ENCODE peak calls at places on chromosomes 2 and 18, in four cellular contexts. H is heart right ventricle, U is uterus, N is stomach. V is an unnamed sample. For H3K4me1, the result is how much of the 10 kb centered on the place peaks cover.

GRCh38 chr2:106175084-106175850 is 18.8 kb downstream of the UXS1 start:
- DNase-seq in H (no peak), U (no peak), N (no peak), V (no peak)

GRCh38 chr18:35005963-35006577 is 35.1 kb upstream of the MAPRE2 start:
- DNase-seq in N (no peak), H (no peak), U (no peak), V (no peak)

GRCh38 chr18:35185771-35186170 is 55.1 kb upstream of the ZNF397 start:
- DNase-seq in N (no peak), H (no peak), U (no peak), V (no peak)

GRCh38 chr2:187206071-187206470 is 242.0 kb downstream of the CALCRL start:
- DNase-seq in H (no peak), U (no peak), N (no peak), V (no peak)

GRCh38 chr2:231190531-231191197 is 7.8 kb upstream of the ARMC9 start:
- DNase-seq in U (peak), H (peak), N (peak), V (peak)

GRCh38 chr2:120626566-120626965 is 109.1 kb upstream of the GLI2 start:
- DNase-seq in H (no peak), U (no peak), N (no peak), V (no peak)

GRCh38 chr2:129901754-129902415 is 77.6 kb upstream of the RAB6C start:
- DNase-seq in U (no peak), N (peak), H (no peak), V (no peak)

GRCh38 chr2:44836174-44836573 is 105.3 kb upstream of the SIX3 start:
- DNase-seq in N (no peak), H (no peak), U (no peak), V (no peak)

GRCh38 chr18:75060185-75060584 is 148.8 kb downstream of the PTGR3 start:
- DNase-seq in N (no peak), U (no peak), H (no peak), V (no peak)

GRCh38 chr2:62423883-62424458 is 82.0 kb downstream of the TMEM17 start:
- DNase-seq in H (no peak), U (no peak), N (peak), V (no peak)

GRCh38 chr2:151138507-151138906 is 123.2 kb downstream of the RBM43 start:
- DNase-seq in U (no peak), N (no peak), H (no peak), V (no peak)

GRCh38 chr18:62596145-62597005 is 73.5 kb downstream of the ZCCHC2 start:
- DNase-seq in N (no peak), H (peak), U (no peak), V (peak)

GRCh38 chr2:210873631-210874030 is 317.2 kb downstream of the CPS1 start:
- DNase-seq in H (no peak), N (no peak), U (no peak), V (no peak)

GRCh38 chr2:191351921-191352320 is 106.7 kb downstream of the MYO1B start:
- DNase-seq in U (no peak), H (no peak), N (no peak), V (no peak)

GRCh38 chr2:101109451-101110140 is 41.6 kb downstream of the TBC1D8 start:
- DNase-seq in U (peak), N (no peak), H (peak), V (no peak)

GRCh38 chr2:236872971-236873370 is 212.7 kb upstream of the COPS8 start:
- DNase-seq in U (no peak), N (no peak), H (no peak), V (no peak)

GRCh38 chr18:22210331-22210754 is 41.0 kb downstream of the GATA6 start:
- DNase-seq in H (no peak), N (no peak), U (no peak), V (no peak)

GRCh38 chr18:49345931-49346696 is 114.3 kb downstream of the DYM start:
- DNase-seq in H (no peak), N (no peak), U (no peak), V (no peak)

GRCh38 chr18:13435596-13436333 is 217.2 kb downstream of the LDLRAD4 start:
- DNase-seq in N (no peak), U (peak), H (no peak), V (peak)

GRCh38 chr2:239167011-239167673 is 233.7 kb downstream of the HDAC4 start:
- DNase-seq in H (no peak), N (no peak), U (peak), V (peak)

GRCh38 chr18:45684341-45685115 is 39.5 kb upstream of the SLC14A1 start:
- DNase-seq in H (no peak), N (no peak), U (no peak), V (no peak)

GRCh38 chr2:55155764-55156221 is 76.3 kb downstream of the CLHC1 start:
- DNase-seq in H (no peak), U (no peak), N (no peak), V (no peak)

GRCh38 chr2:113202305-113203216 is 28.8 kb downstream of the PSD4 start:
- DNase-seq in H (no peak), U (no peak), N (no peak), V (no peak)

GRCh38 chr2:152505495-152505906 is 170.5 kb downstream of the FMNL2 start:
- DNase-seq in N (no peak), U (no peak), H (peak), V (peak)

GRCh38 chr18:23740105-23740830 is 51.0 kb downstream of the LAMA3 start:
- DNase-seq in N (no peak), U (peak), H (no peak), V (no peak)

GRCh38 chr2:236378851-236379250 is 114.6 kb upstream of the ASB18 start:
- DNase-seq in U (no peak), H (no peak), N (no peak), V (no peak)

GRCh38 chr2:53536583-53537361 is 230.8 kb upstream of the CHAC2 start:
- DNase-seq in U (no peak), N (no peak), H (no peak), V (no peak)

GRCh38 chr2:122635649-122636496 is 880.4 kb downstream of the TSN start:
- DNase-seq in N (no peak), H (no peak), U (no peak), V (no peak)

GRCh38 chr2:41414486-41415230 is 633.2 kb upstream of the PKDCC start:
- DNase-seq in N (no peak), U (no peak), H (no peak), V (no peak)

DNA sequence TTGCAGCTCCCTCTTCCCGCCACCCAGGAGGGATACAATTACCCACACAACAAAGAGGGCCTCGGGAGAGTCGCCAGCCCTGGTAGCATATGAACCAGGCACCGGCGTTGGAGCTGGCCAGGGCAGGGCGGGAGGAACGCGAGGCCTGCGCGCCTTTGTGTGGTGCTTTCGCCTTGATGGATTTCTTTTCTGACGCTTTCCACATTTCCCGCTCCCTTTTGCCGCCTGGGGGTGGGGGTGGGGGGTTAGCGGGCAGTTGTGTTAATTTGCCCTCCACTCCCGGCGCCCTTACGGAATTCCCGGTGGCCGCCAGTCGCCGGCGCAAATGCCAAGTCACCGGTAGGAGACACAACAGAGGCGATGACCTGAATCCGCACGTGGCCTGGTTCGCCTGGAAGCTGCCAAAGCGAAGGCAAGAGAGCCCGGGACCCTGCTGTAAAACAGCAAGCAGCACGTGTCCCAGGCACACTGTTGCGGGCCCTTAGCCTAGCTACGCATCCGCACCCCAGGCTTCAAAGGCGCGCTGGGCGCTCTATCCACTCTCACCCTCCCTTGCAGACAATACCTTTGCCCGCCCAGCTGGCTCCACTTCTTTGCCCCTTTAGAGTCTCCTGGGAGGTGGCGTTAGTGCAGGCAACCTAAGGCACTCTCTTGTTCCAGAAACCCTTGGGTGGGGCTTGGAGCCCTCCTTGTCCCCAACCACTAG is 3.4 kb downstream of the GAD1 start:
- DNase-seq in N (no peak), U (no peak), H (no peak), V (no peak)
- H3K4me1 ChIP-seq in N (half or more), U (under half), H (half or more), V (half or more)

DNA sequence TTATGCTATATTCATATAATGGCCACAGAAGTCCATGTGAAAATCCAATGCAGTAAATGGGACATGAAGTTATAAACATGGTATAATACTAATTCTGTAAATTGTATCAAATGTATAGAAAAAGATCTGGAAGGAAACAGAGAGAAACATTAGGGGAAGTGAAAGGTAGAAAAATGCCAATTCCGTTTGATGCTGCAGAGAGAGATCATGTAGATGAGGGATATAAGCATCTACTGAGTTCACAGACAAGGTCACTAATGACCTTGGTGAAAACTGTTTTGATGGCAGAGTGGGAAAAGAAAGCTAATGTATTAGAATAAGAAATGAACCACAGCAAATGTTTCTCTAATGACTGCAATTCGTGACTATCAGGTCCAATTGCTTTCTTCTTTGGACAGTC is 56.0 kb downstream of the BARD1 start:
- DNase-seq in N (no peak), U (no peak), H (no peak), V (no peak)
- TF ChIP-seq CTCF in N (no peak), U (no peak), H (no peak), V (no peak)

GRCh38 chr18:3015203-3015590 is 2.3 kb upstream of the LPIN2 start:
- DNase-seq in H (no peak), N (no peak), U (peak), V (no peak)
- H3K4me1 ChIP-seq in H (under half), N (under half), U (under half), V (under half)

DNA sequence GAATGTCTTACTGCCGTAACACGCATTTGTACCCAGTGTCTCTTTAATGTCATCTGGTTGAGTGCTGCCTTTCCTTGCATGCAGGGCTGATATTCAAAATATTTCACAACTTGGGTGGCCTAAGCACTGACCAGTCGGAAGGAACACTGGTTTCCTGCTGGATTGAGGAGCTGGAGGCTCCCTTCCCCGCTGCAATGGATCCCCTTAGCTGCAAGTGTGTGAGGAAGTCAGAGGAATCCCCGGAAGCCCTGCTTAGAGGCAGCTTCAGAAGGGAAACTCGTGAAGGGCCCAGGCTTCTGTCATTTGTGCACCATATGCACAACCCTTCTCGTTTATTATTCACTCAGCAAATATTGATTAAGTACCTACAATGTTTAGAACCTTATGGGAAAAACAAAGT is 33.2 kb upstream of the SP3 start:
- DNase-seq in N (no peak), H (no peak), U (no peak), V (no peak)
- TF ChIP-seq CTCF in N (no peak), H (no peak), U (no peak), V (no peak)

DNA sequence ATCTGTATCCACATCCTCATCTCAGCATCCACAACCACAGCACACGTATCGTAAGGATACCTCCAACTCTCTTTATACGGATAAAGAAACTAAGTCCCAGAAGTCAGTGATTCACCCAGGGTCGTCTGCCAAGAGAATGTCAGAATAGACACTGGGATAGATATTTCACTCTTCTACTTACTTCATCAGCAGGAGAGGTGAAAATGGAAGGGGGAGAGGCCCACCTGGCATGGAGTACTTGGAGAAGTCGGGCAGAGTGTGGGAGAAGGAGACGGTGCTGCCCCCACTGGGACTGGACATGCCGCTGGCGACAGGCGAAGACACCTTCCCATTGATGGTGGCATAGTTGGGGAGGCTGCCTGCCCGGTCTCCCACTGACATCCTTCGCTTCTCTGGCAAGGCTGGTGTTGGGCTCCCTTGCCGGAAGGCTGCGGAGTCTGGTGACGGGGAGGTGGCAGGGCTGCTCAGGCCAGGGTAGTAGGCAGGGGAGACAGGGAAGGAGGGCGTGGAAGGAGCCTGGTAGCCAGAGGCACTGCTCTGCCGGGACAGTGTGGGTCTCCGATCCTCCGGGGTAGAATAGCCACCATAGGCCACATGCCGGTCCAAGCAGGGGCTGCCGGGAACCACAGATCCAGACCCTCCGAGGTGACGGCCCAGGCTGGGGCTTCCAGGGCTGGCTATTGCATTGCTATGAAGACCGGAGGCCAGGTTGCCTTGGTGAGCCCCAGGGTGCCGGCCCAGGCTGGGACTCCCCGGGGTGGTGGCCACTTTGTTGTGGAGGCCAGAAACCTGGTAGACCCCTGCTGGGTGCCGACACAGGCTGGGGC is 185.1 kb downstream of the TNS1 start:
- DNase-seq in U (peak), H (no peak), N (no peak), V (peak)
- H3K4me1 ChIP-seq in U (under half), H (half or more), N (under half), V (half or more)